ENCODE peak calls at places on chromosomes 2 and 18, in nine cellular contexts. One of them, this sample, is unnamed.
A peak's percentile ranks its signal among the peaks of the same experiment; 100 is the strongest.

GRCh38 chr2:215772634-215773563 is 240.5 kb downstream of the MREG start:
- DNase-seq in GM20000: no peak
- DNase-seq in retina: no peak
- DNase-seq in cardiac fibroblast: peak; percentile 43
- DNase-seq in 8988T: no peak
- DNase-seq in H9: no peak
- DNase-seq in right cardiac atrium: no peak
- DNase-seq in neural progenitor cell: no peak
- DNase-seq in chondrocyte: no peak
- DNase-seq in this sample: no peak

GRCh38 chr2:26400723-26401122 is 997 bp upstream of the DRC1 start:
- DNase-seq in GM20000: no peak
- DNase-seq in retina: no peak
- DNase-seq in cardiac fibroblast: no peak
- DNase-seq in 8988T: no peak
- DNase-seq in H9: no peak
- DNase-seq in right cardiac atrium: no peak
- DNase-seq in neural progenitor cell: no peak
- DNase-seq in chondrocyte: no peak
- DNase-seq in this sample: no peak

GRCh38 chr2:40431600-40431955 is 20.3 kb downstream of the SLC8A1 start:
- DNase-seq in GM20000: no peak
- DNase-seq in retina: no peak
- DNase-seq in cardiac fibroblast: peak; percentile 78
- DNase-seq in 8988T: no peak
- DNase-seq in H9: no peak
- DNase-seq in right cardiac atrium: peak; percentile 46
- DNase-seq in neural progenitor cell: no peak
- DNase-seq in chondrocyte: no peak
- DNase-seq in this sample: no peak

GRCh38 chr2:176931588-176932563 is 280.7 kb upstream of the HNRNPA3 start:
- DNase-seq in GM20000: peak; percentile 77
- DNase-seq in retina: no peak
- DNase-seq in cardiac fibroblast: no peak
- DNase-seq in 8988T: no peak
- DNase-seq in H9: no peak
- DNase-seq in right cardiac atrium: no peak
- DNase-seq in neural progenitor cell: no peak
- DNase-seq in chondrocyte: no peak
- DNase-seq in this sample: peak; percentile 79

GRCh38 chr2:2719015-2719414 is 387.9 kb upstream of the MYT1L start:
- DNase-seq in GM20000: no peak
- DNase-seq in retina: no peak
- DNase-seq in cardiac fibroblast: no peak
- DNase-seq in 8988T: no peak
- DNase-seq in H9: no peak
- DNase-seq in right cardiac atrium: no peak
- DNase-seq in neural progenitor cell: peak; percentile 31
- DNase-seq in chondrocyte: no peak
- DNase-seq in this sample: no peak

GRCh38 chr2:196337618-196337953 is 166.2 kb upstream of the STK17B start:
- DNase-seq in GM20000: no peak
- DNase-seq in retina: no peak
- DNase-seq in cardiac fibroblast: no peak
- DNase-seq in 8988T: no peak
- DNase-seq in H9: no peak
- DNase-seq in right cardiac atrium: no peak
- DNase-seq in neural progenitor cell: peak; percentile 9
- DNase-seq in chondrocyte: no peak
- DNase-seq in this sample: no peak

GRCh38 chr2:211899871-211900482 is 638.6 kb downstream of the ERBB4 start:
- DNase-seq in GM20000: no peak
- DNase-seq in retina: no peak
- DNase-seq in cardiac fibroblast: no peak
- DNase-seq in 8988T: no peak
- DNase-seq in H9: no peak
- DNase-seq in right cardiac atrium: no peak
- DNase-seq in neural progenitor cell: no peak
- DNase-seq in chondrocyte: no peak
- DNase-seq in this sample: no peak

GRCh38 chr2:180519276-180519675 is 461.1 kb upstream of the UBE2E3 start:
- DNase-seq in GM20000: no peak
- DNase-seq in retina: no peak
- DNase-seq in cardiac fibroblast: peak; percentile 37
- DNase-seq in 8988T: no peak
- DNase-seq in H9: no peak
- DNase-seq in right cardiac atrium: no peak
- DNase-seq in neural progenitor cell: no peak
- DNase-seq in chondrocyte: no peak
- DNase-seq in this sample: no peak

GRCh38 chr2:80053522-80054338 is 250.8 kb downstream of the LRRTM1 start:
- DNase-seq in GM20000: no peak
- DNase-seq in retina: no peak
- DNase-seq in cardiac fibroblast: no peak
- DNase-seq in 8988T: no peak
- DNase-seq in H9: no peak
- DNase-seq in right cardiac atrium: no peak
- DNase-seq in neural progenitor cell: no peak
- DNase-seq in chondrocyte: no peak
- DNase-seq in this sample: no peak

GRCh38 chr2:35973132-35973736 is 382.3 kb upstream of the CRIM1 start:
- DNase-seq in GM20000: peak; percentile 6
- DNase-seq in retina: peak; percentile 30
- DNase-seq in cardiac fibroblast: peak; percentile 29
- DNase-seq in 8988T: no peak
- DNase-seq in H9: no peak
- DNase-seq in right cardiac atrium: no peak
- DNase-seq in neural progenitor cell: peak; percentile 65
- DNase-seq in chondrocyte: no peak
- DNase-seq in this sample: no peak

GRCh38 chr2:11013196-11013595 is 101.5 kb downstream of the KCNF1 start:
- DNase-seq in GM20000: no peak
- DNase-seq in retina: no peak
- DNase-seq in cardiac fibroblast: no peak
- DNase-seq in 8988T: no peak
- DNase-seq in H9: no peak
- DNase-seq in right cardiac atrium: no peak
- DNase-seq in neural progenitor cell: no peak
- DNase-seq in chondrocyte: no peak
- DNase-seq in this sample: no peak

GRCh38 chr18:76476665-76477561 is 18.1 kb downstream of the ZNF516 start:
- DNase-seq in GM20000: no peak
- DNase-seq in retina: no peak
- DNase-seq in cardiac fibroblast: peak; percentile 90
- DNase-seq in 8988T: no peak
- DNase-seq in H9: no peak
- DNase-seq in right cardiac atrium: no peak
- DNase-seq in neural progenitor cell: no peak
- DNase-seq in chondrocyte: no peak
- DNase-seq in this sample: no peak

GRCh38 chr2:288743-289361 is 961 bp upstream of the ALKAL2 start:
- DNase-seq in GM20000: peak; percentile 43
- DNase-seq in retina: no peak
- DNase-seq in cardiac fibroblast: no peak
- DNase-seq in 8988T: no peak
- DNase-seq in H9: peak; percentile 46
- DNase-seq in right cardiac atrium: no peak
- DNase-seq in neural progenitor cell: peak; percentile 23
- DNase-seq in chondrocyte: no peak
- DNase-seq in this sample: no peak

GRCh38 chr18:8898990-8899389 is 193.6 kb downstream of the MTCL1 start:
- DNase-seq in GM20000: no peak
- DNase-seq in retina: no peak
- DNase-seq in cardiac fibroblast: peak; percentile 5
- DNase-seq in 8988T: no peak
- DNase-seq in H9: peak; percentile 36
- DNase-seq in right cardiac atrium: no peak
- DNase-seq in neural progenitor cell: no peak
- DNase-seq in chondrocyte: no peak
- DNase-seq in this sample: no peak

GRCh38 chr2:141259683-141260082 is 871.1 kb downstream of the LRP1B start:
- DNase-seq in GM20000: no peak
- DNase-seq in retina: no peak
- DNase-seq in cardiac fibroblast: no peak
- DNase-seq in 8988T: no peak
- DNase-seq in H9: no peak
- DNase-seq in right cardiac atrium: no peak
- DNase-seq in neural progenitor cell: no peak
- DNase-seq in chondrocyte: no peak
- DNase-seq in this sample: no peak